ENCODE peak calls at places on chromosomes 13 and 19, in five cellular contexts. One of them, this sample, is unnamed.

GRCh38 chr13:41196620-41197019 is 2.3 kb upstream of the KBTBD7 start:
- DNase-seq in cardiac fibroblast: peak; percentile 42
- DNase-seq in prostate gland: no peak
- DNase-seq in nephron progenitor cell: no peak
- DNase-seq in keratinocyte: no peak
- DNase-seq in this sample: no peak

GRCh38 chr19:34963531-34964406 is at the start of gene ZNF792:
- DNase-seq in cardiac fibroblast: peak; percentile 42
- DNase-seq in prostate gland: peak; percentile 32
- DNase-seq in keratinocyte: no peak
- DNase-seq in nephron progenitor cell: peak; percentile 79
- DNase-seq in this sample: no peak

GRCh38 chr13:114179087-114179658 is at the start of gene CFAP97D2:
- DNase-seq in keratinocyte: no peak
- DNase-seq in cardiac fibroblast: no peak
- DNase-seq in nephron progenitor cell: no peak
- DNase-seq in prostate gland: no peak
- DNase-seq in this sample: no peak

GRCh38 chr13:27309967-27310598 is 39.5 kb downstream of the RASL11A start:
- DNase-seq in nephron progenitor cell: no peak
- DNase-seq in prostate gland: no peak
- DNase-seq in cardiac fibroblast: peak; percentile 55
- DNase-seq in keratinocyte: no peak
- DNase-seq in this sample: no peak

GRCh38 chr19:7637374-7638256 is 705 bp downstream of the STXBP2 start:
- DNase-seq in keratinocyte: no peak
- DNase-seq in cardiac fibroblast: peak; percentile 33
- DNase-seq in prostate gland: peak; percentile 33
- DNase-seq in nephron progenitor cell: no peak
- DNase-seq in this sample: no peak

GRCh38 chr19:45824531-45825262 is 9.6 kb upstream of the RSPH6A start:
- DNase-seq in cardiac fibroblast: no peak
- DNase-seq in nephron progenitor cell: no peak
- DNase-seq in prostate gland: no peak
- DNase-seq in keratinocyte: no peak
- DNase-seq in this sample: no peak

GRCh38 chr19:6801397-6802086 is 29.0 kb downstream of the VAV1 start:
- DNase-seq in prostate gland: peak; percentile 22
- DNase-seq in nephron progenitor cell: no peak
- DNase-seq in cardiac fibroblast: peak; percentile 15
- DNase-seq in keratinocyte: no peak
- DNase-seq in this sample: no peak

GRCh38 chr19:57675881-57676280 is 5.9 kb upstream of the ZNF551 start:
- DNase-seq in keratinocyte: no peak
- DNase-seq in prostate gland: no peak
- DNase-seq in nephron progenitor cell: no peak
- DNase-seq in cardiac fibroblast: peak; percentile 81
- DNase-seq in this sample: no peak

GRCh38 chr19:40718774-40719391 is 2.0 kb downstream of the ITPKC start:
- DNase-seq in cardiac fibroblast: peak; percentile 53
- DNase-seq in keratinocyte: peak; percentile 82
- DNase-seq in prostate gland: peak; percentile 94
- DNase-seq in nephron progenitor cell: peak; percentile 57
- DNase-seq in this sample: peak; percentile 88

GRCh38 chr13:26480246-26480855 is 77.1 kb upstream of the WASF3 start:
- DNase-seq in nephron progenitor cell: no peak
- DNase-seq in prostate gland: no peak
- DNase-seq in keratinocyte: no peak
- DNase-seq in cardiac fibroblast: peak; percentile 56
- DNase-seq in this sample: no peak

GRCh38 chr19:8571006-8571411 is 6.2 kb downstream of the MYO1F start:
- DNase-seq in cardiac fibroblast: peak; percentile 72
- DNase-seq in nephron progenitor cell: no peak
- DNase-seq in keratinocyte: no peak
- DNase-seq in prostate gland: no peak
- DNase-seq in this sample: no peak

GRCh38 chr13:35475960-35476943 is at the start of gene MAB21L1:
- DNase-seq in keratinocyte: no peak
- DNase-seq in prostate gland: peak; percentile 30
- DNase-seq in cardiac fibroblast: peak; percentile 21
- DNase-seq in nephron progenitor cell: peak; percentile 32
- DNase-seq in this sample: no peak

GRCh38 chr19:3783660-3784584 is 2.3 kb downstream of the MATK start:
- DNase-seq in cardiac fibroblast: no peak
- DNase-seq in keratinocyte: no peak
- DNase-seq in nephron progenitor cell: no peak
- DNase-seq in prostate gland: no peak
- DNase-seq in this sample: no peak

GRCh38 chr13:76837811-76838210 is 48.4 kb downstream of the KCTD12 start:
- DNase-seq in keratinocyte: no peak
- DNase-seq in prostate gland: no peak
- DNase-seq in cardiac fibroblast: no peak
- DNase-seq in nephron progenitor cell: no peak
- DNase-seq in this sample: no peak

GRCh38 chr13:101915333-101915732 is 462.9 kb downstream of the ITGBL1 start:
- DNase-seq in cardiac fibroblast: no peak
- DNase-seq in nephron progenitor cell: no peak
- DNase-seq in keratinocyte: no peak
- DNase-seq in prostate gland: no peak
- DNase-seq in this sample: no peak

GRCh38 chr19:1860133-1860775 is 3.1 kb downstream of the KLF16 start:
- DNase-seq in keratinocyte: no peak
- DNase-seq in prostate gland: no peak
- DNase-seq in nephron progenitor cell: peak; percentile 75
- DNase-seq in cardiac fibroblast: peak; percentile 78
- DNase-seq in this sample: no peak

GRCh38 chr19:2618611-2619010 is 83.9 kb downstream of the GNG7 start:
- DNase-seq in cardiac fibroblast: peak; percentile 71
- DNase-seq in nephron progenitor cell: no peak
- DNase-seq in keratinocyte: no peak
- DNase-seq in prostate gland: no peak
- DNase-seq in this sample: no peak

GRCh38 chr13:97211986-97212385 is 10.1 kb upstream of the MBNL2 start:
- DNase-seq in cardiac fibroblast: no peak
- DNase-seq in keratinocyte: no peak
- DNase-seq in nephron progenitor cell: no peak
- DNase-seq in prostate gland: no peak
- DNase-seq in this sample: no peak

GRCh38 chr19:34253711-34254551 is 423 bp upstream of the GARRE1 start:
- DNase-seq in nephron progenitor cell: peak; percentile 94
- DNase-seq in keratinocyte: no peak
- DNase-seq in cardiac fibroblast: no peak
- DNase-seq in prostate gland: no peak
- DNase-seq in this sample: peak; percentile 83

GRCh38 chr19:5058456-5059190 is 89.7 kb downstream of the KDM4B start:
- DNase-seq in prostate gland: no peak
- DNase-seq in cardiac fibroblast: peak; percentile 23
- DNase-seq in nephron progenitor cell: no peak
- DNase-seq in keratinocyte: no peak
- DNase-seq in this sample: no peak

GRCh38 chr19:34664870-34665269 is 12.1 kb downstream of the SCGB2B2 start:
- DNase-seq in prostate gland: no peak
- DNase-seq in nephron progenitor cell: no peak
- DNase-seq in cardiac fibroblast: no peak
- DNase-seq in keratinocyte: no peak
- DNase-seq in this sample: no peak

GRCh38 chr19:50644315-50644915 is 4.7 kb upstream of the SYT3 start:
- DNase-seq in cardiac fibroblast: no peak
- DNase-seq in keratinocyte: no peak
- DNase-seq in prostate gland: no peak
- DNase-seq in nephron progenitor cell: no peak
- DNase-seq in this sample: no peak

GRCh38 chr19:8609210-8610040 is 1.1 kb downstream of the ADAMTS10 start:
- DNase-seq in nephron progenitor cell: peak; percentile 69
- DNase-seq in keratinocyte: no peak
- DNase-seq in prostate gland: no peak
- DNase-seq in cardiac fibroblast: peak; percentile 71
- DNase-seq in this sample: no peak

GRCh38 chr13:99176309-99177276 is 24.1 kb upstream of the UBAC2 start:
- DNase-seq in keratinocyte: no peak
- DNase-seq in cardiac fibroblast: peak; percentile 63
- DNase-seq in nephron progenitor cell: peak; percentile 80
- DNase-seq in prostate gland: peak; percentile 69
- DNase-seq in this sample: no peak

GRCh38 chr13:37942929-37943328 is 73.4 kb upstream of the TRPC4 start:
- DNase-seq in prostate gland: no peak
- DNase-seq in keratinocyte: no peak
- DNase-seq in nephron progenitor cell: no peak
- DNase-seq in cardiac fibroblast: no peak
- DNase-seq in this sample: no peak

GRCh38 chr19:29537181-29537580 is 11.4 kb downstream of the VSTM2B start:
- DNase-seq in nephron progenitor cell: no peak
- DNase-seq in cardiac fibroblast: no peak
- DNase-seq in keratinocyte: no peak
- DNase-seq in prostate gland: no peak
- DNase-seq in this sample: no peak

GRCh38 chr19:49832556-49832955 is 14.5 kb downstream of the MED25 start:
- DNase-seq in cardiac fibroblast: no peak
- DNase-seq in nephron progenitor cell: no peak
- DNase-seq in keratinocyte: no peak
- DNase-seq in prostate gland: no peak
- DNase-seq in this sample: no peak

GRCh38 chr13:68810660-68811059 is 1297.0 kb upstream of the ATXN8OS start:
- DNase-seq in nephron progenitor cell: no peak
- DNase-seq in cardiac fibroblast: no peak
- DNase-seq in keratinocyte: no peak
- DNase-seq in prostate gland: no peak
- DNase-seq in this sample: no peak

GRCh38 chr13:112643759-112644459 is 45.9 kb upstream of the ATP11A start:
- DNase-seq in prostate gland: no peak
- DNase-seq in nephron progenitor cell: no peak
- DNase-seq in cardiac fibroblast: no peak
- DNase-seq in keratinocyte: no peak
- DNase-seq in this sample: no peak

GRCh38 chr13:99119686-99120085 is 81.0 kb upstream of the UBAC2 start:
- DNase-seq in cardiac fibroblast: no peak
- DNase-seq in keratinocyte: no peak
- DNase-seq in nephron progenitor cell: no peak
- DNase-seq in prostate gland: no peak
- DNase-seq in this sample: no peak

GRCh38 chr19:39155114-39155700 is 29.6 kb downstream of the PAK4 start:
- DNase-seq in prostate gland: no peak
- DNase-seq in keratinocyte: no peak
- DNase-seq in nephron progenitor cell: no peak
- DNase-seq in cardiac fibroblast: no peak
- DNase-seq in this sample: no peak

GRCh38 chr19:13138171-13138915 is 11.8 kb downstream of the STX10 start:
- DNase-seq in cardiac fibroblast: no peak
- DNase-seq in nephron progenitor cell: no peak
- DNase-seq in keratinocyte: no peak
- DNase-seq in prostate gland: no peak
- DNase-seq in this sample: no peak

GRCh38 chr19:13138916-13139198 is 11.3 kb downstream of the STX10 start:
- DNase-seq in cardiac fibroblast: no peak
- DNase-seq in prostate gland: no peak
- DNase-seq in keratinocyte: no peak
- DNase-seq in nephron progenitor cell: no peak
- DNase-seq in this sample: no peak

GRCh38 chr19:13135068-13136062 is 14.8 kb downstream of the STX10 start:
- DNase-seq in nephron progenitor cell: no peak
- DNase-seq in prostate gland: no peak
- DNase-seq in cardiac fibroblast: no peak
- DNase-seq in keratinocyte: no peak
- DNase-seq in this sample: no peak

GRCh38 chr19:13139633-13140311 is 10.4 kb downstream of the STX10 start:
- DNase-seq in keratinocyte: no peak
- DNase-seq in cardiac fibroblast: no peak
- DNase-seq in nephron progenitor cell: no peak
- DNase-seq in prostate gland: no peak
- DNase-seq in this sample: no peak

DNA sequence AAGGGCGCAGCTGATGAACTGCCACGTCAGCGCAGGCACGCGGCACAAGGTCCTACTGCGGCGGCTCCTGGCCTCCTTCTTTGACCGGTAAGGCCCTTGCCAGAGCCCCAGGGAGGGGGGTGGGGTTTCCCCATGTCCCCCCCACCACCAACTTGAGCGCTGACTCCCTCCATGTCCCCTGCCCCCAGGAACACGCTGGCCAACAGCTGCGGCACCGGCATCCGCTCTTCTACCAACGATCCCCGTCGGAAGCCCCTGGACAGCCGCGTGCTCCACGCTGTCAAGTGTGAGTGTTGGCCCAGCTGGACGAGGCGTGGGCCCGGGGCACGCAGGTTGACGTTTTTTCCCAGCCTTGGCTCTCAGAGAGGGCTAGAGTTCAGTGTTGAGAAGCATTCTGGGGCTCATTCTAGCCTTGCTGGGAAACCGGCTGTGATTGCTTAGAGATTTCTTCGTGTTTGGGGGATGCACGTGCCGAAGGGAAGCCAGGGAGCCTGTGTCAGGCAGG is 12.8 kb downstream of the STX10 start:
- DNase-seq in keratinocyte: no peak
- DNase-seq in nephron progenitor cell: no peak
- DNase-seq in prostate gland: no peak
- DNase-seq in cardiac fibroblast: no peak
- DNase-seq in this sample: no peak
- TF ChIP-seq CTCF in keratinocyte: no peak
- TF ChIP-seq CTCF in nephron progenitor cell: no peak
- TF ChIP-seq CTCF in prostate gland: no peak
- TF ChIP-seq CTCF in cardiac fibroblast: no peak
- TF ChIP-seq CTCF in this sample: no peak

GRCh38 chr19:56071151-56071550 is 49.9 kb downstream of the ZNF787 start:
- DNase-seq in keratinocyte: no peak
- DNase-seq in cardiac fibroblast: peak; percentile 21
- DNase-seq in prostate gland: no peak
- DNase-seq in nephron progenitor cell: no peak
- DNase-seq in this sample: no peak
- TF ChIP-seq CTCF in keratinocyte: peak; percentile 12
- TF ChIP-seq CTCF in cardiac fibroblast: peak; percentile 41
- TF ChIP-seq CTCF in prostate gland: peak; percentile 9
- TF ChIP-seq CTCF in nephron progenitor cell: no peak
- TF ChIP-seq CTCF in this sample: no peak

GRCh38 chr13:23570931-23571330 is 719 bp downstream of the TNFRSF19 start:
- DNase-seq in keratinocyte: no peak
- DNase-seq in prostate gland: no peak
- DNase-seq in cardiac fibroblast: peak; percentile 22
- DNase-seq in nephron progenitor cell: no peak
- DNase-seq in this sample: no peak
- TF ChIP-seq CTCF in keratinocyte: peak; percentile 7
- TF ChIP-seq CTCF in prostate gland: no peak
- TF ChIP-seq CTCF in cardiac fibroblast: peak; percentile 11
- TF ChIP-seq CTCF in nephron progenitor cell: peak; percentile 9
- TF ChIP-seq CTCF in this sample: no peak

GRCh38 chr19:9961103-9961502 is 24.8 kb upstream of the OLFM2 start:
- DNase-seq in cardiac fibroblast: no peak
- DNase-seq in keratinocyte: no peak
- DNase-seq in nephron progenitor cell: no peak
- DNase-seq in prostate gland: no peak
- DNase-seq in this sample: no peak
- TF ChIP-seq CTCF in cardiac fibroblast: no peak
- TF ChIP-seq CTCF in keratinocyte: no peak
- TF ChIP-seq CTCF in nephron progenitor cell: no peak
- TF ChIP-seq CTCF in prostate gland: no peak
- TF ChIP-seq CTCF in this sample: no peak

This sample was measured in coronary artery.